ENCODE peak calls at places on chromosomes 5 and 9, in ten cellular contexts. V, U, A, Q, Y, T, Z, G, P and E are unnamed samples.

GRCh38 chr5:140141241-140141640 is 15.5 kb downstream of the IGIP start:
- DNase-seq in P (peak), V (no peak), Z (no peak), Y (peak), Q (no peak), T (no peak), G (peak), A (no peak), U (no peak), E (peak)

GRCh38 chr9:75855509-75855908 is 35.0 kb upstream of the PCSK5 start:
- DNase-seq in Z (no peak), Q (no peak), Y (no peak), V (no peak), G (peak), A (no peak), U (peak), T (peak), P (no peak), E (peak)

GRCh38 chr5:43038523-43038989 is 1.6 kb downstream of the ANXA2R start:
- DNase-seq in A (no peak), P (no peak), G (peak), U (peak), Y (no peak), T (no peak), Q (peak), V (no peak), Z (no peak), E (no peak)

GRCh38 chr5:145484195-145484594 is 350.9 kb downstream of the PRELID2 start:
- DNase-seq in Q (no peak), U (no peak), V (no peak), P (no peak), T (peak), Y (no peak), Z (no peak), G (peak), A (no peak), E (peak)

GRCh38 chr9:113578877-113579269 is 115.3 kb downstream of the RGS3 start:
- DNase-seq in V (no peak), T (peak), Z (peak), Y (peak), G (peak), A (peak), U (peak), Q (peak), P (peak), E (peak)

GRCh38 chr9:33250458-33250995 is 10.6 kb downstream of the SPINK4 start:
- DNase-seq in Q (no peak), V (no peak), T (no peak), P (no peak), G (peak), Y (peak), U (no peak), A (no peak), Z (no peak), E (peak)

GRCh38 chr5:148957591-148958202 is 105.2 kb downstream of the SH3TC2 start:
- DNase-seq in Y (no peak), P (no peak), U (peak), Z (peak), A (peak), T (peak), V (no peak), Q (no peak), G (peak), E (peak)

GRCh38 chr5:117160361-117160760 is 585.7 kb upstream of the SEMA6A start:
- DNase-seq in Z (no peak), P (no peak), U (no peak), Q (no peak), Y (no peak), A (no peak), T (no peak), G (no peak), V (no peak), E (no peak)

GRCh38 chr5:10735569-10736255 is 25.3 kb downstream of the DAP start:
- DNase-seq in A (no peak), Q (peak), Z (no peak), Y (no peak), V (no peak), T (peak), U (peak), P (no peak), G (no peak), E (no peak)

GRCh38 chr9:100419166-100419565 is 7.8 kb upstream of the MSANTD3 start:
- DNase-seq in T (no peak), U (no peak), Q (no peak), A (no peak), Z (no peak), P (no peak), Y (no peak), G (no peak), V (no peak), E (no peak)

GRCh38 chr5:88831856-88832255 is 51.1 kb downstream of the MEF2C start:
- DNase-seq in Q (no peak), V (no peak), U (no peak), P (no peak), Z (no peak), Y (no peak), A (no peak), T (no peak), G (no peak), E (no peak)

GRCh38 chr5:139676951-139677367 is 28.8 kb downstream of the CXXC5 start:
- DNase-seq in U (no peak), P (no peak), Q (peak), Z (no peak), A (no peak), Y (no peak), G (no peak), V (peak), T (no peak), E (no peak)

GRCh38 chr5:71905804-71906711 is 187.0 kb downstream of the CARTPT start:
- DNase-seq in T (peak), P (no peak), G (no peak), V (no peak), Z (no peak), Y (no peak), Q (peak), A (no peak), U (no peak), E (no peak)

GRCh38 chr5:143037071-143037470 is 266.9 kb downstream of the ARHGAP26 start:
- DNase-seq in V (no peak), T (no peak), P (no peak), U (peak), Z (no peak), G (no peak), Q (no peak), Y (no peak), A (no peak), E (peak)